ENCODE peak calls at places on chromosomes 13 and 19, in four cellular contexts. V is A549, R is WTC11, E is HepG2. P is an unnamed sample.

GRCh38 chr13:54484166-54484565 is 1455.6 kb downstream of the OLFM4 start:
- DNase-seq in R (no peak), V (no peak), E (no peak), P (no peak)

GRCh38 chr13:20475927-20476691 is 49.5 kb downstream of the CRYL1 start:
- DNase-seq in V (no peak), R (peak; percentile 39), E (no peak), P (no peak)

GRCh38 chr19:58570770-58571574 is 2.2 kb downstream of the MZF1 start:
- DNase-seq in R (peak; percentile 6), V (no peak), E (no peak), P (no peak)

GRCh38 chr19:38135150-38135998 is 88.6 kb downstream of the DPF1 start:
- DNase-seq in R (no peak), E (no peak), V (no peak), P (no peak)

GRCh38 chr19:31099470-31100190 is 249.6 kb downstream of the TSHZ3 start:
- DNase-seq in E (no peak), V (no peak), R (no peak), P (no peak)

GRCh38 chr13:102555914-102556553 is 40.8 kb upstream of the TPP2 start:
- DNase-seq in R (no peak), E (peak; percentile 18), V (peak; percentile 30), P (peak; percentile 11)

GRCh38 chr19:51421229-51422052 is 4.0 kb upstream of the SIGLEC10 start:
- DNase-seq in R (peak; percentile 24), E (no peak), V (no peak), P (no peak)

GRCh38 chr19:2191456-2191931 is 27.8 kb downstream of the DOT1L start:
- DNase-seq in R (no peak), V (no peak), E (no peak), P (no peak)

GRCh38 chr13:79225487-79226232 is 180.4 kb downstream of the RBM26 start:
- DNase-seq in R (no peak), V (peak; percentile 3), E (no peak), P (no peak)

GRCh38 chr19:4567584-4568071 is 8.1 kb upstream of the SEMA6B start:
- DNase-seq in R (peak; percentile 96), V (peak; percentile 80), E (peak; percentile 40), P (peak; percentile 87)

GRCh38 chr13:21175656-21176194 is 627 bp downstream of the SKA3 start:
- DNase-seq in E (peak; percentile 6), R (no peak), V (no peak), P (peak; percentile 15)

GRCh38 chr19:50658438-50659317 is 9.4 kb downstream of the C19orf81 start:
- DNase-seq in V (peak; percentile 95), E (no peak), R (peak; percentile 95), P (peak; percentile 99)

GRCh38 chr13:29526741-29527140 is 68.7 kb downstream of the SLC7A1 start:
- DNase-seq in R (no peak), V (no peak), E (no peak), P (no peak)
- TF ChIP-seq HMGXB4 in R (no peak), V (no peak), E (no peak), P (no peak)

GRCh38 chr19:40740747-40741146 is 9.5 kb downstream of the ACTMAP start:
- DNase-seq in E (no peak), V (no peak), R (no peak), P (no peak)

GRCh38 chr19:40741527-40742390 is 8.5 kb downstream of the ACTMAP start:
- DNase-seq in E (no peak), R (no peak), V (no peak), P (peak; percentile 36)

GRCh38 chr19:40739030-40739839 is 11.0 kb downstream of the ACTMAP start:
- DNase-seq in E (no peak), R (no peak), V (no peak), P (no peak)

GRCh38 chr19:40742477-40742876 is 7.8 kb downstream of the ACTMAP start:
- DNase-seq in V (no peak), E (no peak), R (no peak), P (no peak)

GRCh38 chr19:40739871-40740703 is 10.2 kb downstream of the ACTMAP start:
- DNase-seq in E (no peak), V (no peak), R (no peak), P (no peak)
- TF ChIP-seq HMGXB4 in E (no peak), V (no peak), R (no peak), P (no peak)

GRCh38 chr19:45125975-45126493 is 33.1 kb downstream of the PPP1R37 start:
- DNase-seq in R (peak; percentile 90), E (peak; percentile 65), V (peak; percentile 76), P (peak; percentile 66)
- TF ChIP-seq HMGXB4 in R (no peak), E (peak; percentile 61), V (no peak), P (no peak)

GRCh38 chr13:37409756-37410155 is 188.8 kb downstream of the POSTN start:
- DNase-seq in V (no peak), E (no peak), R (no peak), P (no peak)

GRCh38 chr13:37407156-37407555 is 191.4 kb downstream of the POSTN start:
- DNase-seq in E (no peak), V (no peak), R (no peak), P (no peak)

GRCh38 chr13:37406031-37406430 is 192.5 kb downstream of the POSTN start:
- DNase-seq in V (no peak), R (no peak), E (no peak), P (no peak)

GRCh38 chr13:37403776-37404497 is 194.6 kb downstream of the POSTN start:
- DNase-seq in E (no peak), R (no peak), V (no peak), P (no peak)
- TF ChIP-seq HMGXB4 in E (no peak), R (no peak), V (no peak), P (no peak)

DNA sequence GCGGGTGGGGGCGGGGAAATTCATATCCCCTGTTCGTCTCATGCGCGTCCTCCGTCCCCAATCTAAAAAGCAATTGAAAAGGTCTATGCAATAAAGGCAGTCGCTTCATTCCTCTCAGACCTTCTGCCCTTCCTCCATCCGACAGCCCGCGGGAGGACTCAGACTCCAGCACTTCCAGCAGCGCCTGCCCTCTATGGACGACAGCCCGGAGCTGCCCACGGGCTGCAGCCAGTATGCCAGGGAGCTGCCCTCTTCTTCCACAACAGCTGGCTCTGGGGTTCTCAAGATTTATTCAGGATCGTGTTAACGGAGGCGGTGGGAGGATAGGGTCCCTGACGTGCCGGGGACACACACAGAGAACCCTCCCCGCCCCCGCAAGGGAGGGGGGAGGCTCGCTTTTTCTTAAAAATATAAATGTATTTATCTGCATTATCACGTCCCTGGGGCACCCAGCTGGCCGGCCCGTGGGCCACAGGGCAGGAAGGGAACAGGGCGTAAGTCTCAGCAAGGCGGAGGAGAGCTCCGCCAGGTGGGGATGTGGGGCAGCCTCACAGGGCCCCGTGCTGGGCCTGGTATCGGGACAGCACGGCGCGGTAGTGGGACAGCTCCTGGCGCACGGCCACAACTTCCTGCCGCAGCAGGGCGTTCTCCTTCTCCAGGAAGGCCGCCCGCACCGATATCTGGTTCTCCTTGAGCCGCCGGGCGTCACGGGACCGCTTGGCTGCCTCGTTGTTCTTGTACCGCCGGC is 6.7 kb downstream of the DBP start:
- DNase-seq in R (peak; percentile 72), V (no peak), E (no peak), P (no peak)
- TF ChIP-seq HMGXB4 in R (peak; percentile 28), V (no peak), E (no peak), P (no peak)

GRCh38 chr13:110593430-110594130 is 21.8 kb upstream of the NAXD start:
- DNase-seq in E (peak; percentile 65), V (peak; percentile 54), R (no peak), P (peak; percentile 32)

GRCh38 chr13:110589991-110590390 is 25.4 kb upstream of the NAXD start:
- DNase-seq in R (no peak), E (peak; percentile 45), V (no peak), P (no peak)

GRCh38 chr13:110592670-110593069 is 22.7 kb upstream of the NAXD start:
- DNase-seq in V (no peak), R (no peak), E (no peak), P (no peak)

GRCh38 chr13:110590577-110590976 is 24.8 kb upstream of the NAXD start:
- DNase-seq in V (no peak), E (no peak), R (no peak), P (no peak)
- TF ChIP-seq HMGXB4 in V (no peak), E (no peak), R (no peak), P (no peak)

GRCh38 chr19:42074513-42075363 is 1.2 kb upstream of the ZNF574 start:
- DNase-seq in R (no peak), V (peak; percentile 68), E (no peak), P (peak; percentile 73)
- TF ChIP-seq HMGXB4 in R (no peak), V (no peak), E (no peak), P (no peak)

GRCh38 chr13:93270769-93271753 is 44.5 kb downstream of the GPC6 start:
- DNase-seq in V (peak; percentile 22), R (no peak), E (peak; percentile 74), P (no peak)
- TF ChIP-seq HMGXB4 in V (no peak), R (no peak), E (no peak), P (no peak)

P was measured in K562.